ENCODE peak calls at places on chromosomes 5 and 9, in six cellular contexts. S is GM12878, V is HCT116, E is HepG2, O is H1, L is K562. R is an unnamed sample.

GRCh38 chr9:6226696-6227095 is 11.1 kb downstream of the IL33 start:
- DNase-seq in O (no peak), L (no peak), S (no peak), E (no peak), V (no peak), R (no peak)

GRCh38 chr5:140372971-140373487 is 13.0 kb downstream of the SLC4A9 start:
- DNase-seq in O (peak; percentile 87), L (peak; percentile 75), V (peak; percentile 71), S (no peak), E (peak; percentile 65), R (peak; percentile 79)

GRCh38 chr9:5798581-5798980 is 34.3 kb downstream of the ERMP1 start:
- DNase-seq in O (no peak), S (no peak), L (no peak), V (no peak), E (no peak), R (no peak)

GRCh38 chr9:38024036-38024681 is 44.9 kb downstream of the SHB start:
- DNase-seq in L (no peak), S (no peak), O (no peak), V (no peak), E (peak; percentile 91), R (no peak)

GRCh38 chr5:56085205-56085604 is 90.4 kb upstream of the IL6ST start:
- DNase-seq in S (no peak), E (no peak), O (no peak), L (no peak), V (no peak), R (no peak)

GRCh38 chr5:15933481-15934207 is 245.9 kb downstream of the MARCHF11 start:
- DNase-seq in L (no peak), V (no peak), E (no peak), O (no peak), S (no peak), R (no peak)

GRCh38 chr9:81565609-81566008 is 123.7 kb downstream of the TLE1 start:
- DNase-seq in O (no peak), V (no peak), S (no peak), L (no peak), E (no peak), R (no peak)

GRCh38 chr5:151459680-151460079 is 12.3 kb downstream of the SLC36A1 start:
- DNase-seq in L (no peak), E (no peak), O (no peak), S (no peak), V (no peak), R (no peak)

GRCh38 chr5:175797521-175798038 is 73.8 kb upstream of the CPLX2 start:
- DNase-seq in L (no peak), O (peak; percentile 70), E (peak; percentile 40), V (no peak), S (no peak), R (peak; percentile 78)

GRCh38 chr9:19788614-19789271 is at the start of gene SLC24A2:
- DNase-seq in L (no peak), O (peak; percentile 73), E (no peak), S (no peak), V (no peak), R (peak; percentile 79)

GRCh38 chr5:143887302-143887638 is 75.3 kb downstream of the HMHB1 start:
- DNase-seq in O (no peak), E (no peak), V (no peak), S (no peak), L (no peak), R (peak; percentile 63)

GRCh38 chr5:88967633-88968585 is 84.9 kb upstream of the MEF2C start:
- DNase-seq in E (no peak), O (no peak), S (no peak), L (no peak), V (no peak), R (no peak)

GRCh38 chr5:16884595-16884994 is 51.5 kb downstream of the MYO10 start:
- DNase-seq in S (no peak), L (no peak), E (no peak), O (no peak), V (no peak), R (no peak)

GRCh38 chr9:120872775-120873502 is 4.0 kb downstream of the PHF19 start:
- DNase-seq in V (no peak), O (no peak), S (no peak), E (no peak), L (no peak), R (no peak)
- H3K27ac ChIP-seq in V (peak overlapping the region; percentile 89), O (peak overlapping the region; percentile 78), S (no peak overlapping the region), E (no peak overlapping the region), L (peak overlapping the region; percentile 1), R (no peak overlapping the region)

DNA sequence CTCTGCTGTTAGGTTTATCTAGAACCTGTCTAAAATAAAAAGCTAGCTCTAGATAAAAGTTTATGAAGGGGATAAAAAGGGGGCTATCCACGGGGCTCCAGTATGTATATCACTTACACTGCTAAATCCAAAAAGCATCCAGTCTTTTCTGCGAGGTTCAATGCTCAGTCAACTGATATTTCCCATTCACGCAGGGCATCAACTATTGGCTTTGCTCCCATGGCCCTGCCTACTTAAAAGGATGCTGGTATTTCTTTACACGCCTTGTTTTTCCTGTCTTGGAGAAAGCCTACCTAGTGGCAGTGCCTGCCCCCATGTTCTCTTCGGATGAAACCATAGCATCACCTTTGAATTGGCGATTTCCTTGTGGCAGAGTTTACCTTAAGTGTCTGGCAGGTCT is 8.1 kb downstream of the SPRY4 start:
- DNase-seq in V (no peak), L (no peak), E (no peak), S (no peak), O (no peak), R (no peak)
- TF ChIP-seq JUND in V (no peak), L (no peak), E (no peak), S (no peak), O (no peak), R (no peak)

DNA sequence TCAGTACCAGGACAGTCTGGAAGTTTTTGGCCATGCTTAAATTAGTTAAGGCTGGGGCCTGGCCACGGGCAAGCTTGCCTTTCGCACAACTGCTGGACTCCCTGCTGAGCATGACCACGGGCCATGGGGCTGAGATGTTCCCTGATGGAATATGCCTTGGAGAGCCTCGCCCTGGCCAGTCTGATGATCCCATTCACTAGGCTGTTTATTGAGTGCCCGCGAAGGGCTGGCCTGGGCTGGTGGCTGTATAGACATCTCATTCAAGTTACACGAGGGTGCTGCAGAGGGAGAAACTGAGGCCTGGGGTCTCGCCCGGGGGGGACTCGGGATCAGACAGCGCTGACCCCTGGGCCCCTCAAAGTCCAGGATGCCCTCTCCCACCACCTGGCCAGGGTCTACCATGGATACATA is 7.8 kb upstream of the RXRA start:
- DNase-seq in S (no peak), L (no peak), E (no peak), O (no peak), V (no peak), R (no peak)
- H3K27ac ChIP-seq in S (no peak overlapping the region), L (no peak overlapping the region), E (no peak overlapping the region), O (no peak overlapping the region), V (no peak overlapping the region), R (peak overlapping the region; percentile 36)

GRCh38 chr9:7879551-7880245 is 80.1 kb upstream of the DMAC1 start:
- DNase-seq in E (no peak), L (no peak), S (no peak), O (peak; percentile 43), V (no peak), R (no peak)
- TF ChIP-seq JUND in E (no peak), L (no peak), S (no peak), O (no peak), V (no peak), R (no peak)

GRCh38 chr5:154708207-154708606 is 47.0 kb upstream of the LARP1 start:
- DNase-seq in L (no peak), V (no peak), S (no peak), E (no peak), O (no peak), R (no peak)

GRCh38 chr5:154709368-154710305 is 45.5 kb upstream of the LARP1 start:
- DNase-seq in S (no peak), V (no peak), E (no peak), O (no peak), L (no peak), R (no peak)

GRCh38 chr5:154707641-154708040 is 47.5 kb upstream of the LARP1 start:
- DNase-seq in S (no peak), V (no peak), E (no peak), O (no peak), L (no peak), R (no peak)

GRCh38 chr5:154706416-154706815 is 48.8 kb upstream of the LARP1 start:
- DNase-seq in S (no peak), V (no peak), E (no peak), O (no peak), L (no peak), R (no peak)

GRCh38 chr5:154708845-154709244 is 46.3 kb upstream of the LARP1 start:
- DNase-seq in O (no peak), L (no peak), S (no peak), V (peak; percentile 57), E (peak; percentile 70), R (no peak)
- H3K27ac ChIP-seq in O (no peak overlapping the region), L (no peak overlapping the region), S (no peak overlapping the region), V (no peak overlapping the region), E (no peak overlapping the region), R (no peak overlapping the region)

GRCh38 chr9:121154782-121155181 is 46.9 kb downstream of the RAB14 start:
- DNase-seq in V (peak; percentile 46), O (no peak), E (no peak), L (peak; percentile 44), S (no peak), R (no peak)

GRCh38 chr9:121157939-121158338 is 43.7 kb downstream of the RAB14 start:
- DNase-seq in V (no peak), E (no peak), S (no peak), L (no peak), O (no peak), R (no peak)

GRCh38 chr9:121160025-121160424 is 41.6 kb downstream of the RAB14 start:
- DNase-seq in O (no peak), V (no peak), S (no peak), E (no peak), L (no peak), R (no peak)

GRCh38 chr9:121153642-121154041 is 48.0 kb downstream of the RAB14 start:
- DNase-seq in L (no peak), O (no peak), V (no peak), E (no peak), S (no peak), R (no peak)

DNA sequence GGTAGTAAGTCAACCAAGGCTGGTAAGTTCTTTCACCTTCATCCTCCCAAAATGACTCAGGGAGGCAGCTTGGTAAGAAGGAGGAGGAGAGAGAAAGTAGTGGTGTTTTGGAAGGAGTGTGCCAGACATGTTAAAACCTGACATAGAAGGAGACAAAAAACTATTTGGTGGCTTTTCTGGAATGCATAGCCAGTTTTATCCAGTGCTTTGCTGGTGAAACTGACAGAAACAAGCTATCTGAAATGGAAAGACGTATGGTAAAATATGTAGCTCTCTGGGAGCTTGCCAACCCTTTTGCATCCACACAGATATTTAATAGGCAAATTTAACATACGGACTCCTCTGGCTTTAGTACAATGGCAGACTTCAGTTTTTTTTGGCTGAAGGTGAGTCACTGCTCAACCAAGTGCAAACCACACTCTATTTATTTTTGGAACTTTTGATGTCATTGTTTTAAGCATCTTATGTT is 45.4 kb downstream of the RAB14 start:
- DNase-seq in S (peak; percentile 72), E (no peak), O (no peak), L (no peak), V (no peak), R (no peak)
- TF ChIP-seq JUND in S (peak; percentile 79), E (no peak), O (no peak), L (no peak), V (no peak), R (peak; percentile 48)

GRCh38 chr5:115351356-115352195 is 55.1 kb upstream of the CCDC112 start:
- DNase-seq in L (no peak), E (no peak), O (no peak), V (no peak), S (no peak), R (no peak)
- H3K27ac ChIP-seq in L (no peak overlapping the region), E (no peak overlapping the region), O (no peak overlapping the region), V (no peak overlapping the region), S (no peak overlapping the region), R (peak overlapping the region; percentile 67)

GRCh38 chr9:93326056-93326455 is 125.4 kb upstream of the FAM120A start:
- DNase-seq in E (no peak), S (no peak), L (no peak), O (no peak), V (no peak), R (no peak)
- TF ChIP-seq JUND in E (no peak), S (no peak), L (no peak), O (no peak), V (no peak), R (no peak)

R was measured in SK-N-SH.